ENCODE peak calls at places on chromosomes 12 and 14, in five cellular contexts. Z, M, X, G and C are unnamed samples. For H3K9me3, the result is how much of the 10 kb centered on the place peaks cover.

GRCh38 chr14:71716371-71716770 is 215.9 kb upstream of the RGS6 start:
- DNase-seq in Z (no peak), M (no peak), X (no peak), G (no peak), C (no peak)

GRCh38 chr12:68939500-68939899 is 6.5 kb upstream of the CPM start:
- DNase-seq in Z (no peak), M (no peak), X (no peak), G (no peak), C (no peak)

GRCh38 chr12:6049992-6050391 is 74.5 kb downstream of the VWF start:
- DNase-seq in Z (no peak), M (no peak), X (no peak), G (no peak), C (no peak)

GRCh38 chr14:72801381-72801812 is 92.5 kb downstream of the DPF3 start:
- DNase-seq in Z (no peak), M (no peak), X (no peak), G (peak), C (no peak)

GRCh38 chr14:64707661-64708060 is 3.4 kb downstream of the PLEKHG3 start:
- DNase-seq in Z (no peak), M (no peak), X (peak), G (peak), C (no peak)

GRCh38 chr12:75813066-75813465 is 218.5 kb downstream of the PHLDA1 start:
- DNase-seq in Z (no peak), M (no peak), X (no peak), G (no peak), C (no peak)

GRCh38 chr12:85076688-85077430 is 40.7 kb downstream of the LRRIQ1 start:
- DNase-seq in Z (peak), M (peak), X (peak), G (peak), C (no peak)

GRCh38 chr14:103649001-103649400 is 20.0 kb downstream of the KLC1 start:
- DNase-seq in Z (no peak), M (no peak), X (no peak), G (no peak), C (no peak)

GRCh38 chr12:27319394-27319793 is 13.2 kb upstream of the BMAL2 start:
- DNase-seq in Z (no peak), M (no peak), X (no peak), G (peak), C (no peak)

GRCh38 chr14:65703996-65704395 is 291.5 kb downstream of the FUT8 start:
- DNase-seq in Z (no peak), M (no peak), X (no peak), G (no peak), C (no peak)

GRCh38 chr14:75153295-75153694 is 23.1 kb downstream of the TMED10 start:
- DNase-seq in Z (no peak), M (peak), X (no peak), G (no peak), C (no peak)

GRCh38 chr12:65825573-65826512 is 1.6 kb downstream of the HMGA2 start:
- DNase-seq in Z (peak), M (peak), X (peak), G (peak), C (peak)

GRCh38 chr12:128813392-128813791 is 10.4 kb downstream of the SLC15A4 start:
- DNase-seq in Z (no peak), M (no peak), X (no peak), G (no peak), C (no peak)

GRCh38 chr12:74538491-74539258 is 1.0 kb downstream of the ATXN7L3B start:
- DNase-seq in Z (peak), M (no peak), X (no peak), G (peak), C (no peak)

GRCh38 chr14:90408713-90409112 is 11.9 kb downstream of the CALM1 start:
- DNase-seq in Z (no peak), M (no peak), X (no peak), G (peak), C (no peak)

GRCh38 chr12:109777544-109777943 is 55.7 kb downstream of the TRPV4 start:
- DNase-seq in Z (no peak), M (no peak), X (peak), G (peak), C (peak)

GRCh38 chr12:48061943-48062719 is 43.7 kb downstream of the SENP1 start:
- DNase-seq in Z (no peak), M (peak), X (no peak), G (peak), C (no peak)

GRCh38 chr14:32342151-32342853 is 13.2 kb downstream of the AKAP6 start:
- DNase-seq in Z (no peak), M (no peak), X (no peak), G (no peak), C (no peak)

GRCh38 chr12:4487024-4487423 is 41.4 kb upstream of the FGF6 start:
- DNase-seq in Z (no peak), M (no peak), X (peak), G (no peak), C (no peak)

GRCh38 chr14:79605863-79606262 is 605.4 kb downstream of the DIO2 start:
- DNase-seq in Z (peak), M (peak), X (no peak), G (no peak), C (no peak)

GRCh38 chr12:111584959-111585358 is 14.2 kb downstream of the ATXN2 start:
- DNase-seq in Z (no peak), M (no peak), X (no peak), G (no peak), C (no peak)

GRCh38 chr14:60945984-60946383 is 34.9 kb downstream of the TRMT5 start:
- DNase-seq in Z (no peak), M (no peak), X (no peak), G (no peak), C (no peak)

GRCh38 chr12:76259660-76260389 is 88.4 kb downstream of the BBS10 start:
- DNase-seq in Z (no peak), M (no peak), X (no peak), G (peak), C (no peak)

GRCh38 chr12:89893972-89894706 is 185.5 kb upstream of the ATP2B1 start:
- DNase-seq in Z (no peak), M (no peak), X (no peak), G (peak), C (no peak)

GRCh38 chr14:103067231-103067954 is 10.0 kb upstream of the CDC42BPB start:
- DNase-seq in Z (no peak), M (no peak), X (no peak), G (peak), C (peak)

GRCh38 chr12:76952995-76953394 is 74.2 kb upstream of the CSRP2 start:
- DNase-seq in Z (peak), M (peak), X (no peak), G (no peak), C (no peak)

GRCh38 chr12:26872623-26873022 is 39.6 kb upstream of the ITPR2 start:
- DNase-seq in Z (no peak), M (no peak), X (no peak), G (no peak), C (no peak)

GRCh38 chr12:7642287-7642686 is 23.4 kb downstream of the APOBEC1 start:
- DNase-seq in Z (no peak), M (no peak), X (no peak), G (no peak), C (no peak)

GRCh38 chr12:7638064-7638763 is 27.5 kb downstream of the APOBEC1 start:
- DNase-seq in Z (peak), M (peak), X (peak), G (no peak), C (no peak)

GRCh38 chr12:7637641-7638040 is 28.1 kb downstream of the APOBEC1 start:
- DNase-seq in Z (no peak), M (no peak), X (peak), G (no peak), C (no peak)

GRCh38 chr12:7642876-7643309 is 22.8 kb downstream of the APOBEC1 start:
- DNase-seq in Z (no peak), M (peak), X (no peak), G (peak), C (no peak)

GRCh38 chr12:7638764-7639570 is 26.7 kb downstream of the APOBEC1 start:
- DNase-seq in Z (peak), M (peak), X (peak), G (peak), C (peak)
- H3K4me3 ChIP-seq in Z (no peak), M (peak), X (peak), G (no peak), C (peak)

GRCh38 chr14:51644215-51644969 is 7.3 kb upstream of the FRMD6 start:
- DNase-seq in Z (no peak), M (no peak), X (no peak), G (peak), C (no peak)

GRCh38 chr14:51639668-51640316 is 11.9 kb upstream of the FRMD6 start:
- DNase-seq in Z (no peak), M (no peak), X (no peak), G (no peak), C (no peak)

GRCh38 chr14:51638071-51638944 is 13.4 kb upstream of the FRMD6 start:
- DNase-seq in Z (no peak), M (peak), X (peak), G (no peak), C (no peak)

GRCh38 chr14:51648296-51648695 is 3.4 kb upstream of the FRMD6 start:
- DNase-seq in Z (no peak), M (no peak), X (no peak), G (no peak), C (no peak)

GRCh38 chr14:51643137-51643536 is 8.6 kb upstream of the FRMD6 start:
- DNase-seq in Z (no peak), M (no peak), X (no peak), G (peak), C (no peak)
- H3K9ac ChIP-seq in Z (peak), M (no peak), X (no peak), G (peak), C (no peak)

GRCh38 chr14:58807271-58807670 is 169.5 kb downstream of the DACT1 start:
- DNase-seq in Z (no peak), M (no peak), X (no peak), G (peak), C (no peak)
- H3K9me3 ChIP-seq in Z (under half), M (under half), X (under half), G (under half), C (under half)

GRCh38 chr12:1552978-1553471 is 41.4 kb downstream of the FBXL14 start:
- DNase-seq in Z (no peak), M (no peak), X (peak), G (peak), C (no peak)
- H3K4me3 ChIP-seq in Z (no peak), M (no peak), X (no peak), G (no peak), C (no peak)

GRCh38 chr12:53199700-53200099 is 7.4 kb downstream of the ITGB7 start:
- DNase-seq in Z (no peak), M (no peak), X (no peak), G (no peak), C (no peak)
- H3K9ac ChIP-seq in Z (no peak), M (no peak), X (no peak), G (no peak), C (no peak)

GRCh38 chr12:34373926-34374325 is 351.6 kb downstream of the ALG10 start:
- DNase-seq in Z (no peak), M (no peak), X (no peak), G (no peak), C (no peak)
- H3K9me3 ChIP-seq in Z (under half), M (under half), X (under half), G (under half), C (under half)

GRCh38 chr14:84493779-84494178 is 1036.2 kb upstream of the FLRT2 start:
- DNase-seq in Z (no peak), M (no peak), X (peak), G (peak), C (no peak)
- H3K4me3 ChIP-seq in Z (no peak), M (no peak), X (no peak), G (no peak), C (no peak)

DNA sequence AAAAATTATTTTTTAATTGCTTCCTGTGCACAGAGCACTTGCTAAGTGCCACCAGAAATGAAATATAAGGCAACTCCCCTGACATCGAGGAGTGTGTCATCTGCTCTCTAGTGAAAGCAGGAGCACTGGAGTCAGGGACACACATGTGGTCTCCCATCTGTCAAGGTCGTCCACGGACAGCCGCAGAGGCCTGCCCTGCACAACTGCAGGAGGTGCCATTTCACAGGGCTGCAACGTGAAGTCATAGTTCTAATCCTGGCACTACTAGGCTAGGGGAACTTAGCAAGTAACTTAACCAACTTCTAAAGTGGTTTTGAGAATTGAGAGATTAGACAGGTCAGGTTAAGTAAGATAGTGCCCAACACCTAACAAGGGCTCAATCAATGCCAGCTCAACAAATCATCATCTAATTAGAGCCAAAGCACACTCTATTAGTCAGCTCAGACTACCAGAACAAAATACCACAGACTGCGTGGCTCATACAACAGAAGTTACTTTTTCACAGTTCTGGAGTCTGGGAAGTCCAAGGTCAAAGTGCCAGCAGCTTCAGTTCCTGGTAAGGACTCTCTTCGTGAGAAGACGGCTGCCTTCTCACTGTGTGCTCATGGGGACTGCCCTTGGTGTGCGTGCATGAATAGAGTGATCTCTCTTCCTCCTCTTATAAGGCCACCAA is 30.7 kb downstream of the FOXN3 start:
- DNase-seq in Z (no peak), M (no peak), X (peak), G (peak), C (no peak)
- H3K9ac ChIP-seq in Z (no peak), M (no peak), X (no peak), G (no peak), C (no peak)